ENCODE peak calls at places on chromosomes 13 and 19, in six cellular contexts. One of them, this sample, is unnamed.

GRCh38 chr19:30064021-30064699 is 122.1 kb downstream of the URI1 start:
- DNase-seq in activated naive CD4-positive, alpha-beta T cell: no peak
- DNase-seq in Caki2: no peak
- DNase-seq in stimulated activated CD4-positive, alpha-beta T cell treated with anti-CD3 and anti-CD28 coated beads, Interleukin-2, amount 100 ng/mL, for 48 hours: no peak
- DNase-seq in occipital lobe: no peak
- DNase-seq in SK-MEL-5: no peak
- DNase-seq in this sample: no peak

GRCh38 chr19:29107831-29108230 is 105.1 kb downstream of the UQCRFS1 start:
- DNase-seq in activated naive CD4-positive, alpha-beta T cell: no peak
- DNase-seq in Caki2: no peak
- DNase-seq in stimulated activated CD4-positive, alpha-beta T cell treated with anti-CD3 and anti-CD28 coated beads, Interleukin-2, amount 100 ng/mL, for 48 hours: no peak
- DNase-seq in occipital lobe: no peak
- DNase-seq in SK-MEL-5: no peak
- DNase-seq in this sample: no peak

GRCh38 chr13:33218020-33218419 is 67.5 kb downstream of the STARD13 start:
- DNase-seq in activated naive CD4-positive, alpha-beta T cell: no peak
- DNase-seq in Caki2: peak; percentile 15
- DNase-seq in stimulated activated CD4-positive, alpha-beta T cell treated with anti-CD3 and anti-CD28 coated beads, Interleukin-2, amount 100 ng/mL, for 48 hours: no peak
- DNase-seq in occipital lobe: no peak
- DNase-seq in SK-MEL-5: no peak
- DNase-seq in this sample: peak; percentile 48

GRCh38 chr19:8423821-8424223 is 10.7 kb downstream of the MARCHF2 start:
- DNase-seq in activated naive CD4-positive, alpha-beta T cell: no peak
- DNase-seq in Caki2: peak; percentile 91
- DNase-seq in stimulated activated CD4-positive, alpha-beta T cell treated with anti-CD3 and anti-CD28 coated beads, Interleukin-2, amount 100 ng/mL, for 48 hours: no peak
- DNase-seq in occipital lobe: peak; percentile 11
- DNase-seq in SK-MEL-5: peak; percentile 94
- DNase-seq in this sample: peak; percentile 99

GRCh38 chr13:37129867-37130266 is 24.4 kb upstream of the CSNK1A1L start:
- DNase-seq in activated naive CD4-positive, alpha-beta T cell: no peak
- DNase-seq in Caki2: no peak
- DNase-seq in stimulated activated CD4-positive, alpha-beta T cell treated with anti-CD3 and anti-CD28 coated beads, Interleukin-2, amount 100 ng/mL, for 48 hours: no peak
- DNase-seq in occipital lobe: no peak
- DNase-seq in SK-MEL-5: no peak
- DNase-seq in this sample: no peak

GRCh38 chr13:99686157-99686572 is 184.9 kb downstream of the TM9SF2 start:
- DNase-seq in activated naive CD4-positive, alpha-beta T cell: no peak
- DNase-seq in Caki2: no peak
- DNase-seq in stimulated activated CD4-positive, alpha-beta T cell treated with anti-CD3 and anti-CD28 coated beads, Interleukin-2, amount 100 ng/mL, for 48 hours: no peak
- DNase-seq in occipital lobe: no peak
- DNase-seq in SK-MEL-5: no peak
- DNase-seq in this sample: peak; percentile 4

GRCh38 chr19:13957107-13957506 is 4.8 kb downstream of the DCAF15 start:
- DNase-seq in activated naive CD4-positive, alpha-beta T cell: no peak
- DNase-seq in Caki2: no peak
- DNase-seq in stimulated activated CD4-positive, alpha-beta T cell treated with anti-CD3 and anti-CD28 coated beads, Interleukin-2, amount 100 ng/mL, for 48 hours: no peak
- DNase-seq in occipital lobe: no peak
- DNase-seq in SK-MEL-5: no peak
- DNase-seq in this sample: no peak

GRCh38 chr13:49220035-49220855 is at the start of gene MLNR:
- DNase-seq in activated naive CD4-positive, alpha-beta T cell: no peak
- DNase-seq in Caki2: peak; percentile 59
- DNase-seq in stimulated activated CD4-positive, alpha-beta T cell treated with anti-CD3 and anti-CD28 coated beads, Interleukin-2, amount 100 ng/mL, for 48 hours: peak; percentile 32
- DNase-seq in occipital lobe: no peak
- DNase-seq in SK-MEL-5: peak; percentile 32
- DNase-seq in this sample: no peak

GRCh38 chr13:41694902-41695301 is 237.6 kb downstream of the RGCC start:
- DNase-seq in activated naive CD4-positive, alpha-beta T cell: no peak
- DNase-seq in Caki2: peak; percentile 88
- DNase-seq in stimulated activated CD4-positive, alpha-beta T cell treated with anti-CD3 and anti-CD28 coated beads, Interleukin-2, amount 100 ng/mL, for 48 hours: no peak
- DNase-seq in occipital lobe: no peak
- DNase-seq in SK-MEL-5: no peak
- DNase-seq in this sample: peak; percentile 95

GRCh38 chr13:34162545-34162936 is 344.6 kb downstream of the RFC3 start:
- DNase-seq in activated naive CD4-positive, alpha-beta T cell: no peak
- DNase-seq in Caki2: no peak
- DNase-seq in stimulated activated CD4-positive, alpha-beta T cell treated with anti-CD3 and anti-CD28 coated beads, Interleukin-2, amount 100 ng/mL, for 48 hours: no peak
- DNase-seq in occipital lobe: no peak
- DNase-seq in SK-MEL-5: peak; percentile 37
- DNase-seq in this sample: no peak

GRCh38 chr13:32594339-32594738 is 8.1 kb downstream of the PDS5B start:
- DNase-seq in activated naive CD4-positive, alpha-beta T cell: no peak
- DNase-seq in Caki2: no peak
- DNase-seq in stimulated activated CD4-positive, alpha-beta T cell treated with anti-CD3 and anti-CD28 coated beads, Interleukin-2, amount 100 ng/mL, for 48 hours: no peak
- DNase-seq in occipital lobe: no peak
- DNase-seq in SK-MEL-5: no peak
- DNase-seq in this sample: peak; percentile 36

GRCh38 chr19:10290876-10291553 is 1.3 kb downstream of the ICAM5 start:
- DNase-seq in activated naive CD4-positive, alpha-beta T cell: no peak
- DNase-seq in Caki2: peak; percentile 39
- DNase-seq in stimulated activated CD4-positive, alpha-beta T cell treated with anti-CD3 and anti-CD28 coated beads, Interleukin-2, amount 100 ng/mL, for 48 hours: peak; percentile 39
- DNase-seq in occipital lobe: no peak
- DNase-seq in SK-MEL-5: peak; percentile 55
- DNase-seq in this sample: no peak

GRCh38 chr19:3682741-3683404 is 17.4 kb downstream of the PIP5K1C start:
- DNase-seq in activated naive CD4-positive, alpha-beta T cell: no peak
- DNase-seq in Caki2: no peak
- DNase-seq in stimulated activated CD4-positive, alpha-beta T cell treated with anti-CD3 and anti-CD28 coated beads, Interleukin-2, amount 100 ng/mL, for 48 hours: no peak
- DNase-seq in occipital lobe: no peak
- DNase-seq in SK-MEL-5: no peak
- DNase-seq in this sample: peak; percentile 86

GRCh38 chr13:33690321-33690720 is 127.6 kb upstream of the RFC3 start:
- DNase-seq in activated naive CD4-positive, alpha-beta T cell: no peak
- DNase-seq in Caki2: no peak
- DNase-seq in stimulated activated CD4-positive, alpha-beta T cell treated with anti-CD3 and anti-CD28 coated beads, Interleukin-2, amount 100 ng/mL, for 48 hours: no peak
- DNase-seq in occipital lobe: no peak
- DNase-seq in SK-MEL-5: no peak
- DNase-seq in this sample: no peak

GRCh38 chr13:106916329-106916728 is 348.4 kb upstream of the ARGLU1 start:
- DNase-seq in activated naive CD4-positive, alpha-beta T cell: no peak
- DNase-seq in Caki2: no peak
- DNase-seq in stimulated activated CD4-positive, alpha-beta T cell treated with anti-CD3 and anti-CD28 coated beads, Interleukin-2, amount 100 ng/mL, for 48 hours: no peak
- DNase-seq in occipital lobe: no peak
- DNase-seq in SK-MEL-5: no peak
- DNase-seq in this sample: peak; percentile 3

GRCh38 chr13:44974056-44974798 is 15.0 kb downstream of the NUFIP1 start:
- DNase-seq in activated naive CD4-positive, alpha-beta T cell: no peak
- DNase-seq in Caki2: no peak
- DNase-seq in stimulated activated CD4-positive, alpha-beta T cell treated with anti-CD3 and anti-CD28 coated beads, Interleukin-2, amount 100 ng/mL, for 48 hours: no peak
- DNase-seq in occipital lobe: no peak
- DNase-seq in SK-MEL-5: no peak
- DNase-seq in this sample: peak; percentile 85

GRCh38 chr19:30450101-30450500 is 77.9 kb downstream of the ZNF536 start:
- DNase-seq in activated naive CD4-positive, alpha-beta T cell: no peak
- DNase-seq in Caki2: no peak
- DNase-seq in stimulated activated CD4-positive, alpha-beta T cell treated with anti-CD3 and anti-CD28 coated beads, Interleukin-2, amount 100 ng/mL, for 48 hours: no peak
- DNase-seq in occipital lobe: peak; percentile 65
- DNase-seq in SK-MEL-5: peak; percentile 48
- DNase-seq in this sample: peak; percentile 2

GRCh38 chr19:45156751-45157150 is 4.0 kb downstream of the NKPD1 start:
- DNase-seq in activated naive CD4-positive, alpha-beta T cell: no peak
- DNase-seq in Caki2: no peak
- DNase-seq in stimulated activated CD4-positive, alpha-beta T cell treated with anti-CD3 and anti-CD28 coated beads, Interleukin-2, amount 100 ng/mL, for 48 hours: no peak
- DNase-seq in occipital lobe: no peak
- DNase-seq in SK-MEL-5: no peak
- DNase-seq in this sample: no peak

GRCh38 chr19:14416743-14417214 is 2.4 kb downstream of the DDX39A start:
- DNase-seq in activated naive CD4-positive, alpha-beta T cell: no peak
- DNase-seq in Caki2: no peak
- DNase-seq in stimulated activated CD4-positive, alpha-beta T cell treated with anti-CD3 and anti-CD28 coated beads, Interleukin-2, amount 100 ng/mL, for 48 hours: no peak
- DNase-seq in occipital lobe: no peak
- DNase-seq in SK-MEL-5: no peak
- DNase-seq in this sample: no peak

GRCh38 chr13:101624210-101624922 is 171.9 kb downstream of the ITGBL1 start:
- DNase-seq in activated naive CD4-positive, alpha-beta T cell: no peak
- DNase-seq in Caki2: peak; percentile 61
- DNase-seq in stimulated activated CD4-positive, alpha-beta T cell treated with anti-CD3 and anti-CD28 coated beads, Interleukin-2, amount 100 ng/mL, for 48 hours: no peak
- DNase-seq in occipital lobe: no peak
- DNase-seq in SK-MEL-5: no peak
- DNase-seq in this sample: no peak

GRCh38 chr13:94993608-94994007 is 281.3 kb upstream of the SOX21 start:
- DNase-seq in activated naive CD4-positive, alpha-beta T cell: no peak
- DNase-seq in Caki2: no peak
- DNase-seq in stimulated activated CD4-positive, alpha-beta T cell treated with anti-CD3 and anti-CD28 coated beads, Interleukin-2, amount 100 ng/mL, for 48 hours: no peak
- DNase-seq in occipital lobe: no peak
- DNase-seq in SK-MEL-5: no peak
- DNase-seq in this sample: peak; percentile 93

GRCh38 chr19:17680235-17680722 is 7.9 kb downstream of the UNC13A start:
- DNase-seq in activated naive CD4-positive, alpha-beta T cell: no peak
- DNase-seq in Caki2: peak; percentile 76
- DNase-seq in stimulated activated CD4-positive, alpha-beta T cell treated with anti-CD3 and anti-CD28 coated beads, Interleukin-2, amount 100 ng/mL, for 48 hours: peak; percentile 27
- DNase-seq in occipital lobe: peak; percentile 27
- DNase-seq in SK-MEL-5: peak; percentile 48
- DNase-seq in this sample: peak; percentile 70